ENCODE peak calls at places on chromosomes 11 and 22, in five cellular contexts. One of them, this sample, is unnamed.

GRCh38 chr11:19380375-19380774 is 139.6 kb upstream of the E2F8 start:
- DNase-seq in H1: no peak
- DNase-seq in K562: no peak
- DNase-seq in A549: peak
- DNase-seq in SK-N-SH: no peak
- DNase-seq in this sample: peak

GRCh38 chr22:22219140-22219996 is 25.2 kb upstream of the VPREB1 start:
- DNase-seq in K562: no peak
- DNase-seq in SK-N-SH: no peak
- DNase-seq in H1: no peak
- DNase-seq in A549: no peak
- DNase-seq in this sample: no peak

GRCh38 chr22:50269573-50270301 is 443 bp downstream of the MAPK11 start:
- DNase-seq in H1: no peak
- DNase-seq in K562: peak
- DNase-seq in A549: no peak
- DNase-seq in SK-N-SH: peak
- DNase-seq in this sample: peak

GRCh38 chr11:84780689-84781293 is 846.4 kb downstream of the DLG2 start:
- DNase-seq in K562: no peak
- DNase-seq in A549: peak
- DNase-seq in H1: no peak
- DNase-seq in SK-N-SH: no peak
- DNase-seq in this sample: peak

GRCh38 chr22:37176464-37177061 is 11.5 kb downstream of the C1QTNF6 start:
- DNase-seq in H1: no peak
- DNase-seq in SK-N-SH: peak
- DNase-seq in K562: no peak
- DNase-seq in A549: no peak
- DNase-seq in this sample: peak

GRCh38 chr11:61545341-61545740 is 35.5 kb downstream of the SYT7 start:
- DNase-seq in H1: no peak
- DNase-seq in K562: peak
- DNase-seq in SK-N-SH: peak
- DNase-seq in A549: peak
- DNase-seq in this sample: no peak

GRCh38 chr11:93248602-93249001 is 50.8 kb upstream of the SLC36A4 start:
- DNase-seq in H1: no peak
- DNase-seq in K562: no peak
- DNase-seq in SK-N-SH: no peak
- DNase-seq in A549: no peak
- DNase-seq in this sample: peak

GRCh38 chr11:22626573-22627239 is 1.1 kb upstream of the FANCF start:
- DNase-seq in A549: no peak
- DNase-seq in SK-N-SH: no peak
- DNase-seq in H1: no peak
- DNase-seq in K562: peak
- DNase-seq in this sample: no peak

GRCh38 chr11:118892515-118892914 is 8.8 kb downstream of the CXCR5 start:
- DNase-seq in H1: no peak
- DNase-seq in A549: no peak
- DNase-seq in SK-N-SH: no peak
- DNase-seq in K562: no peak
- DNase-seq in this sample: no peak

GRCh38 chr11:80987161-80987560 is 1546.3 kb upstream of the TENM4 start:
- DNase-seq in H1: no peak
- DNase-seq in K562: no peak
- DNase-seq in SK-N-SH: no peak
- DNase-seq in A549: no peak
- DNase-seq in this sample: no peak

GRCh38 chr22:44211946-44212930 is 31.5 kb downstream of the PARVG start:
- DNase-seq in SK-N-SH: peak
- DNase-seq in H1: no peak
- DNase-seq in K562: no peak
- DNase-seq in A549: no peak
- DNase-seq in this sample: peak

GRCh38 chr22:45816771-45817170 is 145.1 kb downstream of the ATXN10 start:
- DNase-seq in A549: no peak
- DNase-seq in H1: no peak
- DNase-seq in K562: no peak
- DNase-seq in SK-N-SH: no peak
- DNase-seq in this sample: no peak

GRCh38 chr11:12429155-12429554 is 51.8 kb downstream of the PARVA start:
- DNase-seq in H1: no peak
- DNase-seq in SK-N-SH: no peak
- DNase-seq in K562: no peak
- DNase-seq in A549: no peak
- DNase-seq in this sample: no peak

GRCh38 chr11:90722552-90723190 is 499.8 kb upstream of the CHORDC1 start:
- DNase-seq in SK-N-SH: no peak
- DNase-seq in A549: peak
- DNase-seq in H1: no peak
- DNase-seq in K562: no peak
- DNase-seq in this sample: no peak

GRCh38 chr11:6225896-6226295 is 8.5 kb downstream of the FHIP1B start:
- DNase-seq in A549: no peak
- DNase-seq in H1: no peak
- DNase-seq in K562: no peak
- DNase-seq in SK-N-SH: no peak
- DNase-seq in this sample: no peak

GRCh38 chr11:45162064-45162375 is 15.6 kb downstream of the PRDM11 start:
- DNase-seq in H1: no peak
- DNase-seq in A549: no peak
- DNase-seq in SK-N-SH: no peak
- DNase-seq in K562: no peak
- DNase-seq in this sample: no peak

GRCh38 chr11:73962097-73962705 is 11.4 kb downstream of the DNAJB13 start:
- DNase-seq in K562: no peak
- DNase-seq in SK-N-SH: no peak
- DNase-seq in H1: no peak
- DNase-seq in A549: no peak
- DNase-seq in this sample: no peak

GRCh38 chr11:16097543-16097942 is 258.8 kb downstream of the SOX6 start:
- DNase-seq in SK-N-SH: no peak
- DNase-seq in A549: no peak
- DNase-seq in K562: no peak
- DNase-seq in H1: no peak
- DNase-seq in this sample: no peak

GRCh38 chr11:121553367-121553766 is 100.6 kb upstream of the SORL1-AS1 start:
- DNase-seq in SK-N-SH: no peak
- DNase-seq in K562: no peak
- DNase-seq in H1: no peak
- DNase-seq in A549: no peak
- DNase-seq in this sample: no peak

GRCh38 chr22:24768537-24769374 is 5.8 kb downstream of the PIWIL3 start:
- DNase-seq in K562: peak
- DNase-seq in A549: peak
- DNase-seq in H1: no peak
- DNase-seq in SK-N-SH: peak
- DNase-seq in this sample: peak

DNA sequence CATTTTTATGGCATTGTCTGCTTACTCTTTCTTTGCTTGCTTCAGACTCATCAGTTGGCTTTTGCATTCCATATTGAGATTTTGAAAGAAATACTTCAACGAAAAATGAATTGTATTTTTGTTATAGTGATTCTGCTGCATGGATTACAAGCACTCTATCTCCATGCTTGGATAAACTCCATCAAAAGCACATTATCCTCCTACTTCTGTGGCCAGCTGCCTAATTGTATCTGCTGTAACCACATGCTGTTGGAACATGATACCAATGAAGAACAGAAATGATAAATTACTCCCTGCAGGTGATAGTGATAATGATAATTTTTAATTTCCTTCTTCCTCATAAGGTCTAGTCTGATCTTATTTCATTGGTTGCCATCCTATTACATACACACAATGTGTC is 100.8 kb downstream of the PRMT3 start:
- DNase-seq in SK-N-SH: peak
- DNase-seq in K562: peak
- DNase-seq in A549: no peak
- DNase-seq in H1: no peak
- DNase-seq in this sample: no peak
- TF ChIP-seq RFX5 in SK-N-SH: no peak
- TF ChIP-seq RFX5 in K562: no peak
- TF ChIP-seq RFX5 in A549: no peak
- TF ChIP-seq RFX5 in H1: no peak
- TF ChIP-seq RFX5 in this sample: no peak

DNA sequence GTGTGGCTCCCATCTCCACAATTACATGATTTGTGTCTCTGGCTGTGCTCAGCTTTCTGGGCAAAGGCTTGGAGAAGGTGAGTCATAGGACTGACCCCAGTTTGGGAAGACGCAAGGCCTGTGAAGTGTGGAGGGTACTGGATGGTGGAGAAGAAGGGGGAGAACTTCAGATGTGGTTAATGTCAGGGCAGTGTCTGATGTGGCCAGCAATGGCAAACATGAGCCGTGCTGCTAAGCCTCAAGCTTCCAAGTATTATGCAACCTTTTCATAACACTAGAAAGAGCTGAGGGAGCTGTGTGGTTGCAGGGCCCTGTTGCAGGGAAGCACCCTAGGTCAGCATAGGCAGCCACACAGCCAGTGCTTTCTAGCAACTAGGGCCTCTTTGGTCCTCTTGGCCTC is 110.9 kb downstream of the NTM start:
- DNase-seq in A549: no peak
- DNase-seq in H1: no peak
- DNase-seq in SK-N-SH: no peak
- DNase-seq in K562: no peak
- DNase-seq in this sample: no peak
- TF ChIP-seq RFX5 in A549: no peak
- TF ChIP-seq RFX5 in H1: no peak
- TF ChIP-seq RFX5 in SK-N-SH: no peak
- TF ChIP-seq RFX5 in K562: no peak
- TF ChIP-seq RFX5 in this sample: no peak

GRCh38 chr11:134277176-134278001 is 1.2 kb downstream of the GLB1L3 start:
- DNase-seq in H1: no peak
- DNase-seq in SK-N-SH: no peak
- DNase-seq in K562: no peak
- DNase-seq in A549: no peak
- DNase-seq in this sample: no peak

GRCh38 chr11:134278356-134278755 is 2.2 kb downstream of the GLB1L3 start:
- DNase-seq in H1: no peak
- DNase-seq in SK-N-SH: no peak
- DNase-seq in A549: no peak
- DNase-seq in K562: no peak
- DNase-seq in this sample: no peak

GRCh38 chr11:134275534-134276395 is at the start of gene GLB1L3:
- DNase-seq in H1: no peak
- DNase-seq in K562: peak
- DNase-seq in SK-N-SH: peak
- DNase-seq in A549: peak
- DNase-seq in this sample: no peak

GRCh38 chr11:134275188-134275533 is 1.0 kb upstream of the GLB1L3 start:
- DNase-seq in A549: no peak
- DNase-seq in SK-N-SH: no peak
- DNase-seq in K562: no peak
- DNase-seq in H1: no peak
- DNase-seq in this sample: no peak

DNA sequence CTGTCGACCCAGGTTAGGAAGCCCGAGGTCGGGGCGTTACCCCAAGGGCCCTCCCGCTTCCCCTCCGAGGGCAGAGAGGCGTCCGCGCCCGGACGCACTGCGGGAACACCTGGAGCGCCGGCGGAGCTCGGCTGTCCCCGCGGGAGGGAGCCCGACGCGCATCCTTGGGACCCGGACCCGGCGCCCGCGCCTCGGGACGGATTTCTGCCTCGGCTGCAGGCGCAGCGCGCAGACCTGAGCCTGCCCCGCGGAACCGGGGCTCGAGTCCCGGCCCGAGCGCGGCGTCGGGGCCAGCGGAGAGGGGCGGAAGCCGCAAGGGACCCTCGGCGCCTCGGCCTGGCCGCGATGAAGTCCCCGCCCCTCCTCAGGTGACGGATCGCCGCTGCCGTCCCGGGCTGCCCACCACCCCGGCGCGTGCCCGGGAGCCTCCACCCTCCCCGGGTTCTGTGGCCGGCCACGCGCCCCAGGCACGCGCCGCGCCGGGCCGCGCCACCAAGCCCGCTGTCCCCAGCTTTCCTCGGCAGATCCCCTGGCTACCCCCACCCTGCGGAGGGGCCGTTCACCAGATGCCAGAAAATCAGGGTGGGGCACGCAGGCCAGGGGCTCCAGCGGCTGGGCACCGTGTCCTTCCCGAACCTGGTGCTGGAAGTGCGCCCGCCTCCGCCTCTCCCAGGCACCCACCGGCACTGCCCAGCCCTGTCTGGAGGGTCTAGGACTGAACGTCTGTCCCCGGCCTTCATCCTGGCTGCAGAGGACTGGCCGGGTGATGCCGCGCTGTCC is 407 bp downstream of the GLB1L3 start:
- DNase-seq in K562: no peak
- DNase-seq in A549: no peak
- DNase-seq in SK-N-SH: peak
- DNase-seq in H1: no peak
- DNase-seq in this sample: no peak
- TF ChIP-seq RFX5 in K562: no peak
- TF ChIP-seq RFX5 in A549: no peak
- TF ChIP-seq RFX5 in SK-N-SH: no peak
- TF ChIP-seq RFX5 in H1: no peak
- TF ChIP-seq RFX5 in this sample: no peak

GRCh38 chr11:56122073-56122472 is at the start of gene OR8H3:
- DNase-seq in K562: no peak
- DNase-seq in A549: no peak
- DNase-seq in SK-N-SH: no peak
- DNase-seq in H1: no peak
- DNase-seq in this sample: no peak
- TF ChIP-seq RFX5 in K562: no peak
- TF ChIP-seq RFX5 in A549: no peak
- TF ChIP-seq RFX5 in SK-N-SH: no peak
- TF ChIP-seq RFX5 in H1: no peak
- TF ChIP-seq RFX5 in this sample: no peak

GRCh38 chr11:95559899-95560298 is 229.7 kb downstream of the FAM76B start:
- DNase-seq in SK-N-SH: no peak
- DNase-seq in K562: no peak
- DNase-seq in A549: no peak
- DNase-seq in H1: no peak
- DNase-seq in this sample: no peak

GRCh38 chr11:95563859-95564258 is 225.7 kb downstream of the FAM76B start:
- DNase-seq in SK-N-SH: no peak
- DNase-seq in K562: no peak
- DNase-seq in H1: no peak
- DNase-seq in A549: no peak
- DNase-seq in this sample: no peak

GRCh38 chr11:95566151-95566670 is 223.4 kb downstream of the FAM76B start:
- DNase-seq in A549: no peak
- DNase-seq in H1: no peak
- DNase-seq in SK-N-SH: no peak
- DNase-seq in K562: peak
- DNase-seq in this sample: no peak

GRCh38 chr11:95565692-95566091 is 223.9 kb downstream of the FAM76B start:
- DNase-seq in K562: no peak
- DNase-seq in H1: no peak
- DNase-seq in SK-N-SH: no peak
- DNase-seq in A549: no peak
- DNase-seq in this sample: no peak

DNA sequence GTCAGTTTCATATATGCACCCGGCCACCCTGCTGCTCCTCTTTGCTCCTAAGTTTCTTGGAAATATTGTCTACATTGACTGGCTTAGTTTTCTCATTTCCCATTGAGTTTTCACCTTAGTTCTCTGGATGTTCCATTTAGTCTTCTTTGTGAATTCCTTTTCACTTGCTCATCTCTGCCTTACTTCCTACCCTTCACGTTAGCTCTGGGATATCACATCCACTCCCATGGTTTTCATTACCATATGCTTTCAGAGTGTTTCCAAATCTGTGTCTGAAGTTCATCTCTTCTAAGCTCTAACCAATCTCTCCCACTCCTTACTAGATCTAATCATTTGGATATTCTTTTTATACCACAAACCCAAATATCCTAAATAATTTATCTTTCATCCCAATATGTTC is 226.4 kb downstream of the FAM76B start:
- DNase-seq in H1: no peak
- DNase-seq in SK-N-SH: no peak
- DNase-seq in A549: no peak
- DNase-seq in K562: no peak
- DNase-seq in this sample: peak
- TF ChIP-seq RFX5 in H1: no peak
- TF ChIP-seq RFX5 in SK-N-SH: no peak
- TF ChIP-seq RFX5 in A549: no peak
- TF ChIP-seq RFX5 in K562: no peak
- TF ChIP-seq RFX5 in this sample: no peak